ENCODE peak calls at places on chromosomes 12 and 14, in five cellular contexts. S is stomach, A is spleen, D is ovary, R is upper lobe of right lung. J is an unnamed sample. For H3K4me1, the result is how much of the 10 kb centered on the place peaks cover.

GRCh38 chr12:52007158-52007921 is 594 bp downstream of the TAMALIN start:
- DNase-seq in S (peak), D (peak), A (peak), R (no peak), J (no peak)

GRCh38 chr14:100105357-100106169 is 40.3 kb downstream of the EVL start:
- DNase-seq in S (no peak), R (no peak), A (no peak), D (no peak), J (peak)

GRCh38 chr12:86712425-86712843 is 456.2 kb upstream of the MGAT4C start:
- DNase-seq in D (no peak), S (no peak), R (no peak), A (no peak), J (no peak)

GRCh38 chr14:29282169-29282568 is 515.6 kb downstream of the FOXG1 start:
- DNase-seq in A (no peak), R (no peak), D (no peak), S (no peak), J (no peak)

GRCh38 chr12:93602897-93603668 is 30.6 kb downstream of the SOCS2 start:
- DNase-seq in D (no peak), R (no peak), S (no peak), A (no peak), J (no peak)

GRCh38 chr14:76152333-76152681 is 585 bp downstream of the GPATCH2L start:
- DNase-seq in S (peak), D (peak), A (peak), R (peak), J (peak)

GRCh38 chr12:115638753-115639666 is 638.5 kb downstream of the MED13L start:
- DNase-seq in S (no peak), D (no peak), R (no peak), A (no peak), J (no peak)

GRCh38 chr12:99087278-99087677 is 442.2 kb downstream of the APAF1 start:
- DNase-seq in S (no peak), R (no peak), D (no peak), A (no peak), J (no peak)

GRCh38 chr14:96861568-96862310 is 64.6 kb downstream of the VRK1 start:
- DNase-seq in R (no peak), D (no peak), A (no peak), S (no peak), J (no peak)

GRCh38 chr12:48572326-48572725 is 2.5 kb upstream of the LALBA start:
- DNase-seq in D (no peak), S (no peak), R (no peak), A (no peak), J (no peak)

DNA sequence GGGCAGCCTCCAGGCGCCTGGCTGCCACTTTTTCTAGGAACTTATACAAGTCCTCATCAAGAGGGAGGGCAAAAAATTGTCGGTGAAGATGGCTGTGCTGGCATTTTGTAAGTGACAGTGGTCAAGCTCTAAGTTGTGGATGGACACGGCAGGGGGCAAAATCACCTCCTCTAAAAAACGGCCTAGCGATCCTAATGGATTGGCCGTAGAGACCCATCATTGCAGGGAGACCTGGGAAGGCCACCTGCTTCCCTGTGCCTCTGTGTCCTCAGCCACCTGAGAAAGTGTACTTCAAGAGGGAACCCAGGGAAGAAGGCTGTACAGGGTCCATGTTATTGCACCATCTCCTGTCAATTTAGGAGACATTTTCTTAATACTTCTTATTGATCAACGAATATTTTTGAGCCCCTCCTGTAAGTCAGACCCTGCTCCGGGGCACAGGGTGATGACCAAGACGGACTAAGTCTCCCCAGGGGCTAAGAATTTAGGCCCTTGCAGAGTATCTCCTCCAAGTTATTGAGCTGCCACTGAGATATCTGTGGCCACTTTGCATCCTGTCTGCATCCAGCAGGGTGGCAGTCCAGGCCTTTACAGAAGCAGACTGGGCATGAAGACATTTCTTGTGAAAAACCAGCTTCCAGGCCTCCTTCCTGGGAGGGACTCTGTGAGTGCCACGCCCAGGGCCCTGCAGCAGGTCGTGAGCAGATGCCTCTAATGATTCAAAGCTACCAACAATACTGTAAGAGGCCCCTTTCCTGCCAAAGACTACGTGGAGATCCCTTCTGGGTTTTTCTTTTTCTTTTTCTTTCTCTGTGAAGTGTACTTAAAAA is 40.5 kb downstream of the PSMA6 start:
- DNase-seq in S (peak), D (no peak), A (no peak), R (peak), J (no peak)
- H3K4me1 ChIP-seq in S (half or more), D (under half), A (half or more), R (half or more), J (half or more)

GRCh38 chr12:112868459-112869041 is 38.2 kb upstream of the OAS1 start:
- DNase-seq in R (no peak), S (no peak), A (no peak), D (no peak), J (no peak)
- TF ChIP-seq CTCF in R (no peak), S (no peak), A (no peak), D (no peak), J (no peak)

DNA sequence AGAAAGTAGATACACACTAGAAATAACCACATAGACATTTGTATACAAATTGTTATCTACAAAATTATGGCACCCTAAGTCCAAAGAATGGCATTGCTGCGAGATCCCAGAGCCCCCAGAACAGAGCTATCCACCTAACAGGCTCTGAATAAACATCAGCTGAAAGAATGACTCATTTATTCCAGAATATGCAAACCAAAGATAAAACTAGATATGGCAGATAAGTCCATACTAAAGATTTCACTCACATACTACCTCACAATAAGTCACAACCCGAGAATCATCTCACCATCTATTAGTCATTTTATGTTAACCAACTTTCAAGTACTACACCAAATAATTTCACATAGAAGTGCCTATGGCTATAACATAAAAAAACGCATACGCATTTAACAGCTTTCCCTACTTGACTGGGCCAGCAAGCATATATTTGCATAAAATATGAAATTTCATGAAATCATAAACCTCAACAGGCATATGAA is 5.6 kb downstream of the CNIH1 start:
- DNase-seq in R (no peak), D (no peak), S (no peak), A (no peak), J (no peak)
- H3K4me3 ChIP-seq in R (no peak), D (no peak), S (no peak), A (no peak), J (no peak)

GRCh38 chr12:113233967-113234366 is 12.7 kb downstream of the TPCN1 start:
- DNase-seq in S (no peak), D (no peak), R (peak), A (no peak), J (no peak)

GRCh38 chr12:113235976-113236375 is 14.7 kb downstream of the TPCN1 start:
- DNase-seq in D (no peak), A (peak), S (peak), R (no peak), J (no peak)

GRCh38 chr12:113232232-113232615 is 11.0 kb downstream of the TPCN1 start:
- DNase-seq in A (peak), S (peak), D (no peak), R (no peak), J (no peak)

GRCh38 chr12:113232787-113233585 is 11.7 kb downstream of the TPCN1 start:
- DNase-seq in D (no peak), A (peak), R (no peak), S (peak), J (no peak)

GRCh38 chr12:113234483-113234882 is 13.2 kb downstream of the TPCN1 start:
- DNase-seq in R (no peak), D (no peak), S (peak), A (no peak), J (no peak)
- H3K4me1 ChIP-seq in R (under half), D (under half), S (half or more), A (half or more), J (under half)

GRCh38 chr12:71019282-71019831 is 98.8 kb upstream of the PTPRR start:
- DNase-seq in A (no peak), D (no peak), S (no peak), R (no peak), J (no peak)
- TF ChIP-seq CTCF in A (no peak), D (no peak), S (no peak), R (no peak), J (no peak)

GRCh38 chr12:39575498-39575875 is 44.1 kb downstream of the ABCD2 start:
- DNase-seq in A (no peak), S (no peak), R (no peak), D (no peak), J (no peak)
- H3K4me3 ChIP-seq in A (no peak), S (no peak), R (no peak), D (no peak), J (no peak)

GRCh38 chr14:21520718-21521117 is 5.4 kb downstream of the SALL2 start:
- DNase-seq in D (no peak), R (no peak), S (no peak), A (no peak), J (no peak)

GRCh38 chr14:21521526-21521925 is 4.6 kb downstream of the SALL2 start:
- DNase-seq in A (no peak), D (no peak), R (no peak), S (no peak), J (no peak)

GRCh38 chr14:21514341-21514740 is 3.2 kb upstream of the METTL3 start:
- DNase-seq in D (no peak), A (no peak), R (no peak), S (no peak), J (no peak)

GRCh38 chr14:21523203-21523602 is 2.9 kb downstream of the SALL2 start:
- DNase-seq in A (no peak), D (no peak), S (no peak), R (no peak), J (no peak)

DNA sequence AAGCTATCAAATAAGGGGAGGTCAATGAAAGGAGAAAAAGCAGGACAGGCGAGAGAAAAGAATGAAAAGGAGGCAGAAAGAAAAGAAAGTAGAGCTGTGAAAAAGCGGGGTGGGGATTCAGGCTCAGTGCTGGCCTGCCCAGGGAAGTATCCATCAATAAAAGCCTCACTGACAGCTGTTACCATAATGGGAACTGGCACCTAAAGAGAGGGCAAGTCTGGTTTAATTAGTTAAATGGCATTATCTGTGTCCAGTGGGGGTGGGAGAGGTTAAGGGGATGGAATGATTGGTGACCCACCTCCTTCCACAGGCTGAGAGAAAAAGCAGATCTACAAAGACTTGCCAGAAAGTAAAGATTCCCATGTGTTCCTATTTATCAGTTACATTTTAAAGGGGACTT is 7.4 kb downstream of the SALL2 start:
- DNase-seq in R (no peak), A (no peak), S (no peak), D (no peak), J (no peak)
- H3K4me1 ChIP-seq in R (under half), A (under half), S (under half), D (under half), J (under half)

GRCh38 chr12:100151769-100152168 is 9.1 kb upstream of the BLTP3B start:
- DNase-seq in R (no peak), A (no peak), S (no peak), D (no peak), J (no peak)
- TF ChIP-seq CTCF in R (no peak), A (no peak), S (no peak), D (no peak), J (no peak)

GRCh38 chr14:59252772-59253500 is 64.5 kb downstream of the DAAM1 start:
- DNase-seq in R (no peak), A (no peak), S (no peak), D (no peak), J (no peak)
- H3K4me3 ChIP-seq in R (no peak), A (no peak), S (no peak), D (no peak), J (no peak)

DNA sequence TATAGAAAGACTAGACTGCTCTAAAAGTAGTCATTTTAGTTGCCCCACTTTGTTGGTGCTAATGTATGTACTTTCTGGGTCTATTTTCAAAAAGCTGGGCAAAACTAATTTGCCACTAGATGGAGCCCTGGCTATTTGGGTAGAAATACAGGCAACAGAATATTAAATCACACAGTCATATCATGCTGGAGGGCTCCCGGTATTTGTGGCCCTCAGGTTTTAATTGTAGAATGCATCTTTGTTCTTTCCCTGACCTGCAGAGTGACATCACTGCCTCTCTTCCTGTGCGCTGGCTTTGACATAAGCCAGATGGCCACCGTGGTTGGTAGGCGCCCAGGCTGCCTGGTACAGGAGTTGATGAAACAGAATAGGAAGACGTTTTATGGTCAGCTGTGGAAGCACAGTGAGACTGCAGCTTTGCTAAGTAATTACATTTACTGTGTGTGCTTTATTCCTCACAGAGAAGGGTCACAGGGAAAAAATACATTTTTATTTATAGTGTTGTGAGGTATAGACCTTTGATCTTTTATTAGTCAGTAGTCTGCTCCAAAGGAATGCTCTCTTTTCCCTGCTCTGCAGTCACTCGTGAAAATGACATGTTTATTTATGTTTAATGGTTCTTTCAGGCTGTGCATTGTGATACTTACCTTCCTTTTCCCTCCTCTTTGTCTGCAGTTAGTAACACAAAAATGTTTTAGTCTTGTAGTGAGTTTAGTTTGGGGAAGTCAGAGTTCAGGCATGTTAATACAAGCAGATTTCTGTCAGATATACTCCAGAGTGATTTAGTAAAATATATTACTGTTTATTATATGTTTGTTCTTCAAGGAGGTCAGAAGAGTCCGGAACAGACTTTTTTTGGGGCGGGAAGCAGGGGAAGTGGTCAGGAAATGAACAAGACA is 28.4 kb downstream of the MSRB3 start:
- DNase-seq in A (peak), S (no peak), R (no peak), D (no peak), J (no peak)
- H3K4me1 ChIP-seq in A (under half), S (under half), R (under half), D (under half), J (under half)

J was measured in RWPE2.